ENCODE peak calls at places on chromosomes 5 and 9, in six cellular contexts. Q is GM23248, J is PC-3, P is hepatocyte, Y is HCT116, R is GM23338. W is an unnamed sample.
A peak's percentile ranks its signal among the peaks of the same experiment; 100 is the strongest.

GRCh38 chr5:95029569-95030366 is 255.1 kb downstream of the MCTP1 start:
- DNase-seq in P (no peak), Q (no peak), Y (no peak), R (no peak), J (no peak), W (no peak)

GRCh38 chr5:132746592-132747063 is 598 bp upstream of the CCNI2 start:
- DNase-seq in P (peak; percentile 66), Q (peak; percentile 42), J (no peak), Y (peak; percentile 34), R (peak; percentile 91), W (no peak)

GRCh38 chr9:13014484-13014883 is 239.7 kb downstream of the LURAP1L start:
- DNase-seq in R (no peak), Q (peak; percentile 27), P (no peak), J (no peak), Y (no peak), W (no peak)

GRCh38 chr5:113682497-113683136 is 169.1 kb downstream of the YTHDC2 start:
- DNase-seq in J (peak; percentile 12), Q (peak; percentile 15), R (peak; percentile 52), P (no peak), Y (peak; percentile 7), W (no peak)

GRCh38 chr9:4674783-4675182 is 4.6 kb upstream of the CDC37L1 start:
- DNase-seq in R (no peak), P (peak; percentile 65), J (peak; percentile 71), Y (no peak), Q (peak; percentile 93), W (no peak)

GRCh38 chr5:126280343-126280742 is 142.9 kb upstream of the GRAMD2B start:
- DNase-seq in Q (no peak), Y (no peak), P (no peak), J (no peak), R (no peak), W (no peak)

GRCh38 chr5:66174338-66174737 is 30.2 kb downstream of the SREK1 start:
- DNase-seq in P (peak; percentile 18), Y (no peak), Q (peak; percentile 59), J (peak; percentile 21), R (peak; percentile 28), W (no peak)

GRCh38 chr9:4866239-4866969 is 73.7 kb downstream of the RCL1 start:
- DNase-seq in Y (no peak), P (no peak), J (peak; percentile 73), Q (peak; percentile 17), R (no peak), W (no peak)

GRCh38 chr9:17116400-17116837 is 18.4 kb upstream of the CNTLN start:
- DNase-seq in P (peak; percentile 54), Q (peak; percentile 72), Y (peak; percentile 19), R (peak; percentile 60), J (peak; percentile 60), W (peak; percentile 32)

GRCh38 chr9:22170990-22171663 is 162.0 kb upstream of the CDKN2B start:
- DNase-seq in R (no peak), J (no peak), Q (no peak), Y (no peak), P (no peak), W (no peak)

GRCh38 chr9:100690438-100690837 is 112.6 kb downstream of the CAVIN4 start:
- DNase-seq in Y (no peak), J (no peak), P (no peak), Q (no peak), R (no peak), W (peak; percentile 48)

GRCh38 chr9:133356391-133357091 is at the start of the genes SURF1 and SURF2:
- DNase-seq in P (peak; percentile 96), J (peak; percentile 74), Q (peak; percentile 96), Y (no peak), R (peak; percentile 95), W (peak; percentile 89)

GRCh38 chr5:171317225-171317624 is 8.2 kb downstream of the TLX3 start:
- DNase-seq in R (no peak), J (no peak), P (no peak), Q (no peak), Y (no peak), W (no peak)
- TF ChIP-seq EZH2 in R (peak; percentile 89), J (no peak), P (no peak), Q (no peak), Y (no peak), W (no peak)

GRCh38 chr9:35716236-35716635 is 15.8 kb downstream of the TLN1 start:
- DNase-seq in R (no peak), Y (no peak), J (no peak), P (no peak), Q (peak; percentile 34), W (no peak)
- TF ChIP-seq EZH2phosphoT487 in R (no peak), Y (no peak), J (no peak), P (no peak), Q (no peak), W (no peak)

GRCh38 chr5:1380011-1380817 is 35.3 kb upstream of the CLPTM1L start:
- DNase-seq in Q (peak; percentile 62), Y (no peak), P (peak; percentile 83), R (peak; percentile 84), J (no peak), W (peak; percentile 68)
- TF ChIP-seq EZH2 in Q (no peak), Y (no peak), P (no peak), R (no peak), J (no peak), W (no peak)

GRCh38 chr9:85004818-85005413 is 335.4 kb downstream of the NTRK2 start:
- DNase-seq in R (peak; percentile 5), P (no peak), J (no peak), Q (peak; percentile 7), Y (no peak), W (no peak)

GRCh38 chr9:84997472-84997871 is 327.9 kb downstream of the NTRK2 start:
- DNase-seq in R (peak; percentile 19), J (no peak), Y (no peak), P (no peak), Q (no peak), W (no peak)

GRCh38 chr9:84998639-84999038 is 329.1 kb downstream of the NTRK2 start:
- DNase-seq in J (no peak), P (no peak), Q (no peak), R (no peak), Y (no peak), W (no peak)

GRCh38 chr9:84996716-84997115 is 327.2 kb downstream of the NTRK2 start:
- DNase-seq in J (no peak), P (no peak), Q (no peak), Y (no peak), R (no peak), W (no peak)

GRCh38 chr9:85001925-85002324 is 332.4 kb downstream of the NTRK2 start:
- DNase-seq in R (peak; percentile 32), P (no peak), J (no peak), Q (no peak), Y (no peak), W (no peak)
- TF ChIP-seq EZH2phosphoT487 in R (no peak), P (no peak), J (no peak), Q (no peak), Y (no peak), W (no peak)

GRCh38 chr5:155008669-155009068 is 4.9 kb upstream of the KIF4B start:
- DNase-seq in R (no peak), Y (peak; percentile 12), Q (peak; percentile 30), P (no peak), J (peak; percentile 7), W (no peak)
- TF ChIP-seq EZH2 in R (no peak), Y (no peak), Q (no peak), P (no peak), J (no peak), W (no peak)

GRCh38 chr5:139650031-139650688 is 2.0 kb downstream of the CXXC5 start:
- DNase-seq in J (no peak), Q (peak; percentile 66), Y (no peak), R (peak; percentile 73), P (peak; percentile 76), W (peak; percentile 33)

GRCh38 chr5:139649082-139649991 is 1.2 kb downstream of the CXXC5 start:
- DNase-seq in R (peak; percentile 95), Y (no peak), P (peak; percentile 63), Q (peak; percentile 61), J (peak; percentile 22), W (peak; percentile 33)

GRCh38 chr5:139647406-139648204 is 544 bp upstream of the CXXC5 start:
- DNase-seq in Y (no peak), Q (no peak), P (no peak), J (no peak), R (peak; percentile 60), W (no peak)

GRCh38 chr5:139646912-139647391 is 1.2 kb upstream of the CXXC5 start:
- DNase-seq in Y (no peak), Q (no peak), P (peak; percentile 54), J (no peak), R (peak; percentile 76), W (no peak)

GRCh38 chr5:139648205-139649081 is at the start of gene CXXC5:
- DNase-seq in P (peak; percentile 93), J (peak; percentile 75), Q (peak; percentile 90), Y (no peak), R (peak; percentile 88), W (peak; percentile 88)
- TF ChIP-seq EZH2phosphoT487 in P (no peak), J (no peak), Q (no peak), Y (no peak), R (no peak), W (no peak)

DNA sequence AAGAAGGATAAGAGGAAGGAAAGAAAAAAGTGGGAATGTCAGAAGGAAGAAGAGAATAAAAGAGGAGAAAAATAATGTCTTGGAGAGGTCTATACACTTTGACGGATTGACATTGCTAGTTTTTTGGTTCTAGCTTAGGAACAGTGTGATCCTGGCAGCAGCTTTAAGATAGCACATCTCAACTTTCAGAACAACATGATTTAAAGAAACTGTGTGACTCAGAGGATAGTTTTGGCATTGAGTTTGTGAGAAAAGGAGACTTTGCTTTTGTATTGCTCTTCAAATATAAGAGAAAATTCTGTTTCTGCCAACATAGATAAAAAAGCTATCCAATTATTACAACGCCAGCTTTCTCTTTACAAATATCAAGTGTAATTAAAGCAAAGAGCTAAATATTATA is 260.7 kb upstream of the ARRDC3 start:
- DNase-seq in Q (peak; percentile 25), J (no peak), P (no peak), R (no peak), Y (no peak), W (no peak)
- TF ChIP-seq EZH2 in Q (no peak), J (no peak), P (no peak), R (no peak), Y (no peak), W (no peak)

GRCh38 chr5:58184910-58185309 is 275.0 kb downstream of the PLK2 start:
- DNase-seq in Y (no peak), J (peak; percentile 82), R (no peak), Q (peak; percentile 80), P (no peak), W (no peak)
- TF ChIP-seq EZH2phosphoT487 in Y (no peak), J (no peak), R (no peak), Q (no peak), P (no peak), W (no peak)

GRCh38 chr5:135834639-135835529 is at the start of gene SLC25A48:
- DNase-seq in R (peak; percentile 95), Q (peak; percentile 68), J (no peak), Y (peak; percentile 58), P (peak; percentile 86), W (peak; percentile 74)
- TF ChIP-seq EZH2 in R (peak; percentile 30), Q (peak; percentile 61), J (no peak), Y (no peak), P (no peak), W (no peak)